ENCODE peak calls at places on chromosomes 1 and 21, in ten cellular contexts. One of them, this sample, is unnamed.

GRCh38 chr1:230441630-230442029 is 15.5 kb upstream of the PGBD5 start:
- DNase-seq in DND-41: no peak
- DNase-seq in heart left ventricle: no peak
- DNase-seq in left lung: no peak
- DNase-seq in neural progenitor cell: peak
- DNase-seq in CD8-positive, alpha-beta memory T cell: no peak
- DNase-seq in AG04450: no peak
- DNase-seq in adrenal gland: no peak
- DNase-seq in fibroblast of lung: no peak
- DNase-seq in cardiac fibroblast: no peak
- DNase-seq in this sample: no peak

GRCh38 chr1:111269820-111270406 is 20.7 kb upstream of the CHIA start:
- DNase-seq in DND-41: no peak
- DNase-seq in heart left ventricle: no peak
- DNase-seq in left lung: no peak
- DNase-seq in neural progenitor cell: no peak
- DNase-seq in CD8-positive, alpha-beta memory T cell: no peak
- DNase-seq in AG04450: no peak
- DNase-seq in adrenal gland: no peak
- DNase-seq in fibroblast of lung: peak
- DNase-seq in cardiac fibroblast: no peak
- DNase-seq in this sample: no peak

GRCh38 chr1:202259705-202260104 is 66.1 kb downstream of the LGR6 start:
- DNase-seq in DND-41: no peak
- DNase-seq in heart left ventricle: no peak
- DNase-seq in left lung: no peak
- DNase-seq in neural progenitor cell: no peak
- DNase-seq in CD8-positive, alpha-beta memory T cell: no peak
- DNase-seq in AG04450: no peak
- DNase-seq in adrenal gland: no peak
- DNase-seq in fibroblast of lung: no peak
- DNase-seq in cardiac fibroblast: no peak
- DNase-seq in this sample: peak

GRCh38 chr1:64042331-64043100 is 160.9 kb upstream of the UBE2U start:
- DNase-seq in DND-41: no peak
- DNase-seq in heart left ventricle: peak
- DNase-seq in left lung: no peak
- DNase-seq in neural progenitor cell: peak
- DNase-seq in CD8-positive, alpha-beta memory T cell: no peak
- DNase-seq in AG04450: peak
- DNase-seq in adrenal gland: no peak
- DNase-seq in fibroblast of lung: peak
- DNase-seq in cardiac fibroblast: peak
- DNase-seq in this sample: no peak

GRCh38 chr1:60989745-60990718 is 92.3 kb upstream of the NFIA start:
- DNase-seq in DND-41: no peak
- DNase-seq in heart left ventricle: peak
- DNase-seq in left lung: no peak
- DNase-seq in neural progenitor cell: no peak
- DNase-seq in CD8-positive, alpha-beta memory T cell: no peak
- DNase-seq in AG04450: peak
- DNase-seq in adrenal gland: peak
- DNase-seq in fibroblast of lung: peak
- DNase-seq in cardiac fibroblast: peak
- DNase-seq in this sample: no peak

GRCh38 chr1:183645453-183646024 is 7.6 kb downstream of the APOBEC4 start:
- DNase-seq in DND-41: no peak
- DNase-seq in heart left ventricle: no peak
- DNase-seq in left lung: no peak
- DNase-seq in neural progenitor cell: no peak
- DNase-seq in CD8-positive, alpha-beta memory T cell: no peak
- DNase-seq in AG04450: no peak
- DNase-seq in adrenal gland: no peak
- DNase-seq in fibroblast of lung: no peak
- DNase-seq in cardiac fibroblast: no peak
- DNase-seq in this sample: no peak

GRCh38 chr1:29802181-29803068 is 566.1 kb downstream of the PTPRU start:
- DNase-seq in DND-41: no peak
- DNase-seq in heart left ventricle: no peak
- DNase-seq in left lung: no peak
- DNase-seq in neural progenitor cell: no peak
- DNase-seq in CD8-positive, alpha-beta memory T cell: no peak
- DNase-seq in AG04450: no peak
- DNase-seq in adrenal gland: no peak
- DNase-seq in fibroblast of lung: no peak
- DNase-seq in cardiac fibroblast: no peak
- DNase-seq in this sample: peak

GRCh38 chr21:33396966-33397365 is 6.2 kb upstream of the IFNGR2 start:
- DNase-seq in DND-41: no peak
- DNase-seq in heart left ventricle: peak
- DNase-seq in left lung: no peak
- DNase-seq in neural progenitor cell: no peak
- DNase-seq in CD8-positive, alpha-beta memory T cell: no peak
- DNase-seq in AG04450: no peak
- DNase-seq in adrenal gland: no peak
- DNase-seq in fibroblast of lung: peak
- DNase-seq in cardiac fibroblast: peak
- DNase-seq in this sample: no peak

GRCh38 chr21:44625756-44626155 is 1.1 kb upstream of the KRTAP10-9 start:
- DNase-seq in DND-41: no peak
- DNase-seq in heart left ventricle: no peak
- DNase-seq in left lung: no peak
- DNase-seq in neural progenitor cell: no peak
- DNase-seq in CD8-positive, alpha-beta memory T cell: no peak
- DNase-seq in AG04450: no peak
- DNase-seq in adrenal gland: no peak
- DNase-seq in fibroblast of lung: no peak
- DNase-seq in cardiac fibroblast: no peak
- DNase-seq in this sample: peak

GRCh38 chr1:1244192-1244811 is 2.2 kb downstream of the C1QTNF12 start:
- DNase-seq in DND-41: no peak
- DNase-seq in heart left ventricle: no peak
- DNase-seq in left lung: no peak
- DNase-seq in neural progenitor cell: peak
- DNase-seq in CD8-positive, alpha-beta memory T cell: no peak
- DNase-seq in AG04450: no peak
- DNase-seq in adrenal gland: no peak
- DNase-seq in fibroblast of lung: no peak
- DNase-seq in cardiac fibroblast: no peak
- DNase-seq in this sample: no peak

GRCh38 chr21:37207441-37208009 is 59.6 kb downstream of the VPS26C start:
- DNase-seq in DND-41: no peak
- DNase-seq in heart left ventricle: peak
- DNase-seq in left lung: no peak
- DNase-seq in neural progenitor cell: no peak
- DNase-seq in CD8-positive, alpha-beta memory T cell: no peak
- DNase-seq in AG04450: no peak
- DNase-seq in adrenal gland: peak
- DNase-seq in fibroblast of lung: peak
- DNase-seq in cardiac fibroblast: peak
- DNase-seq in this sample: no peak
- H3K4me3 ChIP-seq in DND-41: no peak
- H3K4me3 ChIP-seq in heart left ventricle: peak
- H3K4me3 ChIP-seq in left lung: no peak
- H3K4me3 ChIP-seq in neural progenitor cell: no peak
- H3K4me3 ChIP-seq in CD8-positive, alpha-beta memory T cell: no peak
- H3K4me3 ChIP-seq in AG04450: no peak
- H3K4me3 ChIP-seq in adrenal gland: no peak
- H3K4me3 ChIP-seq in fibroblast of lung: no peak
- H3K4me3 ChIP-seq in cardiac fibroblast: no peak
- H3K4me3 ChIP-seq in this sample: peak

GRCh38 chr1:91725961-91726704 is 159.8 kb downstream of the TGFBR3 start:
- DNase-seq in DND-41: no peak
- DNase-seq in heart left ventricle: no peak
- DNase-seq in left lung: no peak
- DNase-seq in neural progenitor cell: no peak
- DNase-seq in CD8-positive, alpha-beta memory T cell: no peak
- DNase-seq in AG04450: peak
- DNase-seq in adrenal gland: peak
- DNase-seq in fibroblast of lung: peak
- DNase-seq in cardiac fibroblast: peak
- DNase-seq in this sample: no peak
- H3K4me3 ChIP-seq in DND-41: no peak
- H3K4me3 ChIP-seq in heart left ventricle: no peak
- H3K4me3 ChIP-seq in left lung: no peak
- H3K4me3 ChIP-seq in neural progenitor cell: no peak
- H3K4me3 ChIP-seq in CD8-positive, alpha-beta memory T cell: no peak
- H3K4me3 ChIP-seq in AG04450: no peak
- H3K4me3 ChIP-seq in adrenal gland: no peak
- H3K4me3 ChIP-seq in fibroblast of lung: no peak
- H3K4me3 ChIP-seq in cardiac fibroblast: no peak
- H3K4me3 ChIP-seq in this sample: peak

DNA sequence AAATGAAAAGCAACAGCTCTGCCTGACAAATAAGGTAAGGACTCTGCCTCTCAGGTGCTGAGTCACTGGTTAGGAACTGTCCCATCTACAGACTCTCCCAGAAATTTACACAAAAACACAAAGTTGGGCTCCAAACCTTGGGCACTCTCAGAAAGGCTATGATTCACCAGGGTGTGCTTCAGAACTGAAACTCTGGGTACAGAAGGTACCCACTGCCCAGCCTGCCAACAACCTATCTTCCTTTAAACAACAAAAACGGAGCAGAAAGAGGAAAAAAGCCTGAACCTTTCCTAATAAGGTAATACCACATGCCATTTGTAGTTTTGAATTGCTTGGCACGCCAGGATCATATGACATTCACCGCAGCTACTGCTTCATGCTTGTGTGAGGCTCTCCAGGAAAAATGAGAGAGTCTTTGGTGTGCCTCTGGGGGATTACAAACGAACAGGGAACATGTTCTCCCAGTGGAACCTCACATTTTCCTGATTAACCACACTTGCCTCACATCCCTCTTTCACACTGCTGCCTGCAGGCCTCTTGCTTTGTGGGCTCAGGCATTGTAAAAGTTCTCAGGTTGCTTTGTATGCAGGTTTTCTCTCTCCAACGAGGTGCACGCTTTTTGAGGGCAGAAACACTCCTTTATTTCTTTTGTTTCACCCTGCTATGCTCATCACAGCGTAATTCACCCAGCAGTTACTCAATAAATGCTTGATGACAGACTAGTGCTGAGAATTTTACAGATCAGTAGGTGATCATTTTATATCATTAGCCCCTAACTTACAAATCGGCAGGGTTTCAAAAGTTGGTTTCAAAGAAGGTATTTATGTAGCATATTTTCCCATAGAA is 65.1 kb downstream of the GADD45A start:
- DNase-seq in DND-41: no peak
- DNase-seq in heart left ventricle: no peak
- DNase-seq in left lung: no peak
- DNase-seq in neural progenitor cell: peak
- DNase-seq in CD8-positive, alpha-beta memory T cell: no peak
- DNase-seq in AG04450: peak
- DNase-seq in adrenal gland: peak
- DNase-seq in fibroblast of lung: peak
- DNase-seq in cardiac fibroblast: peak
- DNase-seq in this sample: peak
- H3K4me3 ChIP-seq in DND-41: no peak
- H3K4me3 ChIP-seq in heart left ventricle: no peak
- H3K4me3 ChIP-seq in left lung: no peak
- H3K4me3 ChIP-seq in neural progenitor cell: no peak
- H3K4me3 ChIP-seq in CD8-positive, alpha-beta memory T cell: no peak
- H3K4me3 ChIP-seq in AG04450: peak
- H3K4me3 ChIP-seq in adrenal gland: no peak
- H3K4me3 ChIP-seq in fibroblast of lung: no peak
- H3K4me3 ChIP-seq in cardiac fibroblast: peak
- H3K4me3 ChIP-seq in this sample: peak

GRCh38 chr1:246567258-246568235 is 1.3 kb downstream of the CNST start:
- DNase-seq in DND-41: no peak
- DNase-seq in heart left ventricle: no peak
- DNase-seq in left lung: no peak
- DNase-seq in neural progenitor cell: peak
- DNase-seq in CD8-positive, alpha-beta memory T cell: no peak
- DNase-seq in AG04450: peak
- DNase-seq in adrenal gland: no peak
- DNase-seq in fibroblast of lung: peak
- DNase-seq in cardiac fibroblast: peak
- DNase-seq in this sample: no peak

GRCh38 chr1:246566808-246567154 is 525 bp downstream of the CNST start:
- DNase-seq in DND-41: no peak
- DNase-seq in heart left ventricle: no peak
- DNase-seq in left lung: no peak
- DNase-seq in neural progenitor cell: no peak
- DNase-seq in CD8-positive, alpha-beta memory T cell: no peak
- DNase-seq in AG04450: no peak
- DNase-seq in adrenal gland: no peak
- DNase-seq in fibroblast of lung: no peak
- DNase-seq in cardiac fibroblast: peak
- DNase-seq in this sample: peak

GRCh38 chr1:246571953-246572352 is 5.7 kb downstream of the CNST start:
- DNase-seq in DND-41: no peak
- DNase-seq in heart left ventricle: no peak
- DNase-seq in left lung: no peak
- DNase-seq in neural progenitor cell: no peak
- DNase-seq in CD8-positive, alpha-beta memory T cell: no peak
- DNase-seq in AG04450: no peak
- DNase-seq in adrenal gland: no peak
- DNase-seq in fibroblast of lung: no peak
- DNase-seq in cardiac fibroblast: no peak
- DNase-seq in this sample: no peak

GRCh38 chr1:246572795-246573194 is 6.5 kb downstream of the CNST start:
- DNase-seq in DND-41: no peak
- DNase-seq in heart left ventricle: no peak
- DNase-seq in left lung: no peak
- DNase-seq in neural progenitor cell: no peak
- DNase-seq in CD8-positive, alpha-beta memory T cell: no peak
- DNase-seq in AG04450: no peak
- DNase-seq in adrenal gland: no peak
- DNase-seq in fibroblast of lung: no peak
- DNase-seq in cardiac fibroblast: no peak
- DNase-seq in this sample: no peak

DNA sequence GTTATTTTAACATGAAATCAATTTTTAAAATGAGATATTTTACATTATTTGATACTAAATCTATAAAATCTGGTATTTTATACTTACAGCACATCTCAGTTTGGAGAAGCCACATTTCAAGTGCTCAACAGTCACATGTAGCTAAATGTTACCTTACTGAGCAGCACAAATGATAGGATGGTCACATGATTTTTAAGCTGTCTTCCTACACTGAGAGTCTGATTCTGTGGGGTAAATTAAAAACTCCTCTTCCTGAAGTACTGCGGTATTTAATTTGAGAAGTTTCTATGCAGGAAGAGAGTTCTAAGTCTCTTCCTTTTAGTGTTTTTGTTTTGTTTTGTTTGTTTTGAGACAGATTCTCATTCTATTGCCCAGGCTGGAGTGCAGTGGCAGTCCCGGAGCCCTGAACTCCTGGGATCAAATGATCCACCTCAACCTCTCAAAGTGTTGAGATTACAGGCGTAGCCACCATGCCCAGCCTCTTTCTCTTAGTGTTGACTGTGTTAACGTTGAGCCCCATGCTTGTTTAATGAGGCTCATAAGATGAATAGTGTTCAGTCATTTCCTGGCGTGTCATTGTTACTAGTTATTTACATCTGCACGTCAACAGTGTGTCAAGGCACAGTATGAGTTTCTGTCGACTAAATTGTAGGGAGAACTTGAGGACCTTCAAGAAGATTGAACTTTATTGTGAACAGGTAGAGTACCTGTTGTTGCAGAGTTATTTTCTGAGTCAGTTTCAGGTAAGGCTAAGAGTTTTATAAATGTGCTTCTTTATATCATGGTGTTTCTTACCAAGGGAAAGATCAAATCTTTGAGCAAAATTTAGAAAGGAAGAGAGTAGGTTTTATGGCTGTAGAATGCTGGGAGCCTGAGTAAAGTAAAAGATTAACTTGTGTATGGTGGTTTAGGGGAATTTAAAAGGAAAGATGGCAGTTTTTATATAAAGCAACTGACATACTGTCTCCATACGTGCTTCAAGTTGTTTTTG is 3.3 kb downstream of the CNST start:
- DNase-seq in DND-41: no peak
- DNase-seq in heart left ventricle: no peak
- DNase-seq in left lung: no peak
- DNase-seq in neural progenitor cell: no peak
- DNase-seq in CD8-positive, alpha-beta memory T cell: peak
- DNase-seq in AG04450: no peak
- DNase-seq in adrenal gland: no peak
- DNase-seq in fibroblast of lung: no peak
- DNase-seq in cardiac fibroblast: peak
- DNase-seq in this sample: no peak
- H3K4me3 ChIP-seq in DND-41: no peak
- H3K4me3 ChIP-seq in heart left ventricle: no peak
- H3K4me3 ChIP-seq in left lung: no peak
- H3K4me3 ChIP-seq in neural progenitor cell: no peak
- H3K4me3 ChIP-seq in CD8-positive, alpha-beta memory T cell: peak
- H3K4me3 ChIP-seq in AG04450: no peak
- H3K4me3 ChIP-seq in adrenal gland: no peak
- H3K4me3 ChIP-seq in fibroblast of lung: no peak
- H3K4me3 ChIP-seq in cardiac fibroblast: no peak
- H3K4me3 ChIP-seq in this sample: peak

This sample was measured in coronary artery.